ENCODE peak calls at places on chromosome 20, in seven cellular contexts. E is fibroblast of lung, Y is DND-41, P is choroid plexus epithelial cell, W is cardiac fibroblast, U is esophagus squamous epithelium, T is fibroblast of mammary gland. F is an unnamed sample.

GRCh38 chr20:36728986-36729385 is 16.9 kb downstream of the NDRG3 start:
- DNase-seq in W (peak; percentile 26), Y (no peak), T (no peak), U (no peak), P (peak; percentile 59), E (peak; percentile 48), F (peak; percentile 35)

GRCh38 chr20:26276811-26277210 is 580.2 kb upstream of the ZNF337 start:
- DNase-seq in W (peak; percentile 4), E (peak; percentile 30), T (no peak), Y (no peak), P (peak; percentile 3), U (no peak), F (no peak)

GRCh38 chr20:58870293-58871014 is 17.9 kb downstream of the GNAS start:
- DNase-seq in W (peak; percentile 64), Y (peak; percentile 58), P (peak; percentile 60), E (no peak), T (peak; percentile 52), U (no peak), F (peak; percentile 67)

GRCh38 chr20:37714973-37715657 is 21.3 kb downstream of the CTNNBL1 start:
- DNase-seq in P (peak; percentile 57), T (peak; percentile 25), U (no peak), W (peak; percentile 28), E (peak; percentile 67), Y (no peak), F (no peak)

GRCh38 chr20:62118113-62119043 is 3.9 kb upstream of the LSM14B start:
- DNase-seq in Y (no peak), T (no peak), W (no peak), U (no peak), P (no peak), E (no peak), F (no peak)

GRCh38 chr20:57397693-57398108 is 6.5 kb downstream of the RBM38 start:
- DNase-seq in T (no peak), Y (peak; percentile 34), P (no peak), U (no peak), W (no peak), E (no peak), F (peak; percentile 40)

GRCh38 chr20:35510946-35511735 is 18.3 kb downstream of the C20orf173 start:
- DNase-seq in U (no peak), P (peak; percentile 17), T (no peak), Y (no peak), E (peak; percentile 66), W (no peak), F (no peak)

GRCh38 chr20:16714765-16715164 is 15.1 kb upstream of the SNRPB2 start:
- DNase-seq in U (no peak), P (no peak), W (no peak), E (no peak), Y (no peak), T (no peak), F (no peak)

GRCh38 chr20:64189986-64190385 is 25.7 kb downstream of the MYT1 start:
- DNase-seq in E (no peak), Y (no peak), T (no peak), U (no peak), P (no peak), W (no peak), F (no peak)

GRCh38 chr20:5821627-5822215 is 71.5 kb downstream of the SHLD1 start:
- DNase-seq in T (peak; percentile 15), U (no peak), P (no peak), W (no peak), E (no peak), Y (no peak), F (no peak)

GRCh38 chr20:47704746-47705496 is 80.4 kb downstream of the SULF2 start:
- DNase-seq in U (no peak), P (no peak), E (peak; percentile 61), Y (no peak), W (peak; percentile 9), T (peak; percentile 17), F (no peak)

GRCh38 chr20:5877128-5877527 is 73.2 kb downstream of the TRMT6 start:
- DNase-seq in U (no peak), Y (no peak), E (no peak), W (no peak), T (no peak), P (no peak), F (no peak)

GRCh38 chr20:34978092-34978744 is 22.6 kb downstream of the MYH7B start:
- DNase-seq in W (no peak), P (no peak), Y (no peak), T (no peak), U (no peak), E (no peak), F (no peak)

GRCh38 chr20:36315545-36316351 is 9.6 kb downstream of the DLGAP4 start:
- DNase-seq in P (no peak), E (no peak), W (no peak), Y (no peak), U (no peak), T (no peak), F (peak; percentile 27)

GRCh38 chr20:61520761-61521460 is 268.9 kb downstream of the CDH4 start:
- DNase-seq in T (peak; percentile 84), U (no peak), E (peak; percentile 91), Y (no peak), W (peak; percentile 61), P (peak; percentile 90), F (no peak)

GRCh38 chr20:61434361-61434781 is 182.3 kb downstream of the CDH4 start:
- DNase-seq in P (peak; percentile 18), T (peak; percentile 7), E (peak; percentile 42), Y (no peak), U (no peak), W (no peak), F (no peak)

GRCh38 chr20:32810941-32811340 is 8.8 kb upstream of the MAPRE1 start:
- DNase-seq in U (no peak), T (no peak), P (no peak), E (no peak), W (no peak), Y (no peak), F (no peak)

GRCh38 chr20:37345339-37346231 is at the start of gene SRC:
- DNase-seq in P (peak; percentile 64), E (peak; percentile 70), W (peak; percentile 65), U (no peak), T (peak; percentile 54), Y (peak; percentile 80), F (peak; percentile 84)

GRCh38 chr20:37198962-37199660 is 19.8 kb upstream of the MROH8 start:
- DNase-seq in T (no peak), P (no peak), W (no peak), Y (no peak), E (no peak), U (no peak), F (no peak)

GRCh38 chr20:48822879-48823385 is 4.9 kb downstream of the PREX1 start:
- DNase-seq in W (no peak), E (no peak), Y (peak; percentile 43), T (no peak), U (no peak), P (no peak), F (no peak)

GRCh38 chr20:44324343-44324742 is 12.5 kb upstream of the R3HDML start:
- DNase-seq in W (no peak), P (no peak), Y (no peak), E (no peak), T (no peak), U (no peak), F (no peak)

GRCh38 chr20:44328428-44328827 is 8.4 kb upstream of the R3HDML start:
- DNase-seq in E (no peak), T (no peak), P (no peak), Y (no peak), U (no peak), W (no peak), F (no peak)

GRCh38 chr20:44331201-44331600 is 5.6 kb upstream of the R3HDML start:
- DNase-seq in P (no peak), T (no peak), E (no peak), U (no peak), W (no peak), Y (no peak), F (no peak)

GRCh38 chr20:44326391-44327159 is 10.3 kb upstream of the R3HDML start:
- DNase-seq in T (no peak), E (no peak), W (no peak), P (no peak), Y (no peak), U (no peak), F (no peak)
- TF ChIP-seq CTCF in T (no peak), E (no peak), W (no peak), P (no peak), Y (no peak), U (no peak), F (no peak)

GRCh38 chr20:46689082-46689753 is at the start of gene TP53RK:
- DNase-seq in U (peak; percentile 83), E (peak; percentile 100), P (peak; percentile 100), Y (peak; percentile 100), T (peak; percentile 100), W (peak; percentile 100), F (peak; percentile 98)
- TF ChIP-seq CTCF in U (peak; percentile 57), E (peak; percentile 10), P (peak; percentile 25), Y (peak; percentile 35), T (no peak), W (no peak), F (no peak)

GRCh38 chr20:11098888-11099287 is 425.1 kb upstream of the JAG1 start:
- DNase-seq in P (no peak), U (no peak), T (no peak), Y (no peak), E (no peak), W (no peak), F (no peak)
- TF ChIP-seq CTCF in P (peak; percentile 43), U (peak; percentile 7), T (peak; percentile 24), Y (no peak), E (peak; percentile 7), W (no peak), F (no peak)

DNA sequence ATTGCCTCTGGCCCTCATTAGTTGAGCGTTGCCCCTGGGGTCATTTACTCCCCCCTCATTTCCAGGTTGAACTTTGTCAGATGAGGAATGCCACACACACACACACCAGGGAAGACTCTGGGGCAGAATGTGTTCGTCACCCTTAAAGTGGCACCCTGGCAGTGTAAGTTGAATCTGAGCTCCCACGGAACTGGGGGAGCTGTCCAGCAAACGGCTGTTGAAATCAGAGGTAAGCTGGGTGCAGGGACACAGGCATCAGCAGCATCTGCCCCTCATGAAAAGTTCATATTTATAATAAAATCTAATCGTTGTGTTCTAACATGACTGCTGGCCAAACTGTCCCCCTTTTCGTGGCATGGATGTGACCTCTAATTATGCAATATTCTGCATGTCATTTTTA is 4.3 kb upstream of the MC3R start:
- DNase-seq in P (no peak), T (no peak), E (no peak), U (no peak), W (no peak), Y (no peak), F (no peak)
- TF ChIP-seq CTCF in P (no peak), T (no peak), E (no peak), U (no peak), W (no peak), Y (no peak), F (no peak)

F was measured in GM13976.